ENCODE peak calls at places on chromosome 12, in six cellular contexts. T is H1, I is IMR-90, R is H9, Y is mesenchymal stem cell, F is mesendoderm. O is an unnamed sample.

GRCh38 chr12:92675092-92675865 is 27.5 kb upstream of the PLEKHG7 start:
- DNase-seq in Y (no peak), R (no peak), F (no peak), T (no peak), I (peak; percentile 18), O (no peak)

GRCh38 chr12:109840349-109841073 is 7.3 kb upstream of the TRPV4 start:
- DNase-seq in R (peak; percentile 73), F (no peak), Y (no peak), I (no peak), T (no peak), O (no peak)

GRCh38 chr12:45348311-45348710 is 132.4 kb downstream of the ANO6 start:
- DNase-seq in I (no peak), F (no peak), T (no peak), R (no peak), Y (no peak), O (no peak)

GRCh38 chr12:7116196-7116595 is 7.2 kb upstream of the C1RL start:
- DNase-seq in I (no peak), T (no peak), R (no peak), Y (no peak), F (no peak), O (no peak)

GRCh38 chr12:6262635-6263034 is 47.8 kb upstream of the PLEKHG6 start:
- DNase-seq in Y (no peak), I (no peak), F (no peak), R (no peak), T (no peak), O (no peak)

GRCh38 chr12:91894911-91895310 is 250.7 kb downstream of the BTG1 start:
- DNase-seq in T (no peak), I (no peak), F (no peak), R (no peak), Y (no peak), O (no peak)

GRCh38 chr12:129911437-129912049 is 7.7 kb upstream of the TMEM132D start:
- DNase-seq in I (no peak), F (peak; percentile 61), Y (no peak), R (peak; percentile 85), T (peak; percentile 77), O (peak; percentile 43)

GRCh38 chr12:55727643-55728184 is 1.1 kb downstream of the CD63 start:
- DNase-seq in I (peak; percentile 61), R (no peak), Y (peak; percentile 55), F (no peak), T (no peak), O (no peak)

GRCh38 chr12:4958697-4959375 is 49.1 kb downstream of the KCNA1 start:
- DNase-seq in I (no peak), F (no peak), T (no peak), Y (no peak), R (no peak), O (no peak)

GRCh38 chr12:51970904-51971646 is 19.6 kb downstream of the ACVR1B start:
- DNase-seq in I (peak; percentile 80), T (peak; percentile 62), F (peak; percentile 81), Y (peak; percentile 60), R (peak; percentile 68), O (no peak)

GRCh38 chr12:1533205-1533601 is 61.2 kb downstream of the FBXL14 start:
- DNase-seq in R (peak; percentile 17), F (no peak), I (no peak), T (no peak), Y (no peak), O (no peak)
- H3K4me1 ChIP-seq in R (no peaks in the 10 kb centered on the region), F (no peaks in the 10 kb centered on the region), I (peaks cover 44% of the 10 kb centered on the region), T (peaks cover 5% of the 10 kb centered on the region), Y (peaks cover 38% of the 10 kb centered on the region), O (no peaks in the 10 kb centered on the region)

GRCh38 chr12:114439306-114439705 is 33.4 kb upstream of the TBX5 start:
- DNase-seq in Y (no peak), I (no peak), F (no peak), R (no peak), T (peak; percentile 64), O (no peak)

GRCh38 chr12:114439833-114440449 is 34.0 kb upstream of the TBX5 start:
- DNase-seq in I (no peak), Y (no peak), F (no peak), T (peak; percentile 58), R (no peak), O (no peak)

GRCh38 chr12:114440450-114441383 is 34.8 kb upstream of the TBX5 start:
- DNase-seq in Y (peak; percentile 2), I (no peak), F (peak; percentile 48), R (peak; percentile 75), T (peak; percentile 65), O (no peak)

GRCh38 chr12:114434341-114434740 is 28.4 kb upstream of the TBX5 start:
- DNase-seq in I (peak; percentile 67), R (no peak), F (no peak), T (no peak), Y (no peak), O (no peak)

DNA sequence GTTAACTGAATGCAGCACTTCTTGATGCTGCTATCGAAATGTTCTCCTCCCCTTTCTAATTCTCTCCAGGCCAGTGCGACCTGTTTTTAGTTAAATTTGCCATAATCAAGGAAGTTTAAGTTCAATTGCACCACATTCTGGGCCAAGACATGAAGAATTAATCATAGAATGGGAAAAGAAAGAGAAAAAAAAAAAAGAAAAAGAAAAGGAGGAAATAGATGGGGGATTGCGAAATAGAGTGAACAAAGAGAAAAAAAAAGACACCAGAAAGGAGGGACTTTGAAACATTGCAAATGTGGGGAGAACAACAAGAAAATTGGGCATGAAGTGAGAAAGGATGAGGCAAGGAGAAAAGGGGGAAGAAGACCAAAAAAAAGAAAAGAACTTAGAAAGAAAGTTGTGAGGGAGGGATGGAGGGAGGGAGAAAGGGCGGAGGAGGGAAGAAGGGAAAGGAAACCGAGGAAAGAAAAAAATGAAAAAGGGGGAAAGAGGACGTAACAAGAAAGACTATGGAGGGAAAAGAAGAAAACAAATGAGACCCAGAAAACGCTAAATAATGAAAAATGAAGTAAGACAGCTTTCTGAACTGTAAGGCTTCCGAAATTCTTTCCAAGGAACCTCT is 32.8 kb upstream of the TBX5 start:
- DNase-seq in T (no peak), R (no peak), I (no peak), Y (no peak), F (no peak), O (no peak)
- H2BK15ac ChIP-seq in T (no peak overlapping the region), R (no peak overlapping the region), I (no peak overlapping the region), Y (no peak overlapping the region), F (no peak overlapping the region), O (no peak overlapping the region)

GRCh38 chr12:11793896-11794295 is 144.4 kb downstream of the ETV6 start:
- DNase-seq in Y (no peak), I (peak; percentile 54), R (no peak), F (no peak), T (no peak), O (no peak)
- H3K4me2 ChIP-seq in Y (no peak overlapping the region), I (peak overlapping the region; percentile 38), R (no peak overlapping the region), F (no peak overlapping the region), T (no peak overlapping the region), O (peak overlapping the region; percentile 18)

DNA sequence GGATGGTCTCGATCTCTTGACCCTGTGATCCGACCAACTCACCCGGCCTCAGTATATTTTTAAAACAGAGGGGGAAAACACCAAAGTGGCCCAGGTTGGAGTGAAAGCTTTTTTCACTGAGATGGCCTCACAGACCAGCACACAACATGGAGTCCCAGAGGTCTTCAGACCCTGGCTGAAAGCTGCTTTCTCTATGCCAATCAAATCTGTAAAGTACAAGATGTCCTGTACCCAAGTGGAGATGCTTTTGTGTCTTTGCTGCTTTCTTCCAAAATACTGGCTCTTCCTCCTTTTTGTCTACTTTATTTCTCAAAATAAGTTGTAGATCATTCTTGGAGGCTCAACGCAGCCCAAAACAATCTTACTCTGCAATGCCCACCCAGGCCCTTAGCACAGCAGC is 214.8 kb downstream of the MED13L start:
- DNase-seq in I (no peak), F (no peak), R (no peak), T (no peak), Y (no peak), O (no peak)
- H3K4me1 ChIP-seq in I (peaks cover 4% of the 10 kb centered on the region), F (no peaks in the 10 kb centered on the region), R (no peaks in the 10 kb centered on the region), T (peaks cover 3% of the 10 kb centered on the region), Y (peaks cover 2% of the 10 kb centered on the region), O (peaks cover 5% of the 10 kb centered on the region)

DNA sequence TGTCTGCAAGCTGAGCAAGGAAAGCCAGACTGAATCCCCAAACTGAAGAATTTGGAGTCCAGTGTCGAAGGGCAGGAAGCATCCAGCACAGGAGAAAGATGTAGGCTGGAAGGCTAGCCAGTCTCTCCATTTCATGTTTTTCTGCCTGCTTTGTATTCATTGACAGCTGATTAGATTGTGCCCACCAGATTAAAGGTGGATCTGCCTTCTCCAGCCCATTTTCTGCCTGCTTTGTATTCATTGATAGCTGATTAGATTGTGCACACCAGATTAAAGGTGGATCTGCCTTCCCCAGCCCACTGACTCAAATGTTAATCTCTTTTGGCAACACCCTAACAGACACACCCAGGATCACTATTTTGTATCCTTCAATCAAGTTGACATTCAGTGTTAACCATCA is 85.3 kb downstream of the PLBD1 start:
- DNase-seq in F (peak; percentile 74), I (no peak), R (no peak), T (no peak), Y (no peak), O (no peak)
- H2BK15ac ChIP-seq in F (no peak overlapping the region), I (no peak overlapping the region), R (no peak overlapping the region), T (no peak overlapping the region), Y (no peak overlapping the region), O (no peak overlapping the region)

GRCh38 chr12:131218291-131219172 is 264.8 kb downstream of the ADGRD1 start:
- DNase-seq in F (peak; percentile 80), I (no peak), T (peak; percentile 63), Y (no peak), R (peak; percentile 84), O (no peak)
- H3K4me2 ChIP-seq in F (peak overlapping the region; percentile 21), I (no peak overlapping the region), T (peak overlapping the region; percentile 49), Y (no peak overlapping the region), R (peak overlapping the region; percentile 5), O (no peak overlapping the region)

DNA sequence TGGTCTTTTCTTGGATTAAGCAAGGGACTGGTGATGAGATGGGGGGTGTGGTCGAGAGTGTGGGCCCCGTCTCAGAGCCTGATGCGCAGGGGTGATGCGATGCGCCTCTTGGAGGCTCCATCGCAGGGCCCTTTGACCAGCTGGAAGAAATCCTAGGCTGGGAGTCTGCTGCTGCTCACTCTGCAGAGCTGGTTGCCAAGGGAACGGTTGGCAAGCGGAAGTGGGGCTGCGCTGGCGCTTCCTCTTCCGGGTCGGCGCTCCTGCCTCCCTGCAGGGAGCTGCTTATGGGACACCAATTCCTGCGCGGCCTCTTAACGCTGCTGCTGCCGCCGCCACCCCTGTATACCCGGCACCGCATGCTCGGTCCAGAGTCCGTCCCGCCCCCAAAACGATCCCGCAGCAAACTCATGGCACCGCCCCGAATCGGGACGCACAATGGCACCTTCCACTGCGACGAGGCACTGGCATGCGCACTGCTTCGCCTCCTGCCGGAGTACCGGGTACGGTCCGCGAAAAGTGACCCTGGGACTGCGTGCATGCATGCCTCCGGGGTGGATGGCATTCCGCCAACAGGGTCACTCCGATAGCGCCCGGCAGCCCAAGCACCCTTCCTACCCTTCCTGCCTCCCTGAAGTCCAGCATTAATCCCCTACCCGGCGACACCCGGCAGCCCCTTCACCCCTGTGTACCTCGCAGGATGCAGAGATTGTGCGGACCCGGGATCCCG is at the start of gene MYG1:
- DNase-seq in T (peak; percentile 87), F (peak; percentile 97), Y (peak; percentile 92), I (peak; percentile 84), R (peak; percentile 98), O (peak; percentile 81)
- H3K4me1 ChIP-seq in T (no peaks in the 10 kb centered on the region), F (peaks cover 7% of the 10 kb centered on the region), Y (peaks cover 21% of the 10 kb centered on the region), I (peaks cover 19% of the 10 kb centered on the region), R (no peaks in the 10 kb centered on the region), O (peaks cover 11% of the 10 kb centered on the region)

GRCh38 chr12:98750511-98750910 is 105.4 kb downstream of the APAF1 start:
- DNase-seq in Y (no peak), F (peak; percentile 74), R (peak; percentile 45), T (no peak), I (peak; percentile 13), O (no peak)
- H2BK15ac ChIP-seq in Y (no peak overlapping the region), F (no peak overlapping the region), R (no peak overlapping the region), T (no peak overlapping the region), I (no peak overlapping the region), O (no peak overlapping the region)

GRCh38 chr12:32061033-32061432 is 45.6 kb upstream of the BICD1 start:
- DNase-seq in I (no peak), F (no peak), T (no peak), R (no peak), Y (no peak), O (no peak)
- H3K4me2 ChIP-seq in I (no peak overlapping the region), F (no peak overlapping the region), T (no peak overlapping the region), R (no peak overlapping the region), Y (no peak overlapping the region), O (no peak overlapping the region)

O was measured in neuronal stem cell.